ENCODE peak calls at places on chromosome 1, in ten cellular contexts. N is fibroblast of pulmonary artery, J is heart left ventricle, T is Calu3, H is uterus, X is fibroblast of lung, A is HL-60, D is H9, R is MM.1S, L is BE2C. M is an unnamed sample.

GRCh38 chr1:27416387-27417111 is 24.1 kb downstream of the GPR3 start:
- DNase-seq in X (peak; percentile 65), R (peak; percentile 74), J (no peak), A (peak; percentile 55), L (peak; percentile 48), H (no peak), D (peak; percentile 71), T (peak; percentile 56), N (peak; percentile 79), M (no peak)

GRCh38 chr1:93976291-93976690 is 67.1 kb upstream of the GCLM start:
- DNase-seq in R (no peak), T (no peak), L (no peak), N (no peak), A (no peak), X (no peak), H (no peak), D (no peak), J (no peak), M (no peak)

GRCh38 chr1:15455522-15455921 is 1.0 kb upstream of the CELA2A start:
- DNase-seq in R (peak; percentile 85), T (no peak), A (peak; percentile 96), X (peak; percentile 38), J (no peak), L (no peak), N (peak; percentile 25), D (no peak), H (no peak), M (no peak)

GRCh38 chr1:32741417-32742131 is 39.0 kb upstream of the SYNC start:
- DNase-seq in T (peak; percentile 55), D (no peak), R (peak; percentile 9), N (no peak), H (no peak), J (peak; percentile 40), X (no peak), L (no peak), A (no peak), M (peak; percentile 22)

GRCh38 chr1:19398309-19398760 is 86.2 kb downstream of the SLC66A1 start:
- DNase-seq in A (no peak), L (no peak), D (no peak), H (peak; percentile 53), T (no peak), R (no peak), J (no peak), N (peak; percentile 88), X (peak; percentile 100), M (no peak)

GRCh38 chr1:171645553-171646336 is 6.7 kb downstream of the MYOC start:
- DNase-seq in H (peak; percentile 92), N (peak; percentile 51), A (no peak), D (no peak), T (no peak), J (peak; percentile 84), R (no peak), L (peak; percentile 16), X (peak; percentile 40), M (no peak)

GRCh38 chr1:187153047-187153446 is 324.3 kb downstream of the PLA2G4A start:
- DNase-seq in X (no peak), J (no peak), A (no peak), T (no peak), N (no peak), R (no peak), D (no peak), L (no peak), H (no peak), M (no peak)

GRCh38 chr1:103191327-103191726 is 83.0 kb upstream of the COL11A1 start:
- DNase-seq in A (no peak), N (no peak), X (peak; percentile 39), H (no peak), L (peak; percentile 11), D (no peak), J (no peak), R (no peak), T (no peak), M (no peak)

GRCh38 chr1:205417884-205418283 is 4.0 kb downstream of the LEMD1 start:
- DNase-seq in T (no peak), X (no peak), L (peak; percentile 27), A (no peak), R (no peak), D (no peak), J (no peak), H (no peak), N (no peak), M (no peak)

GRCh38 chr1:86833461-86834215 is 80.3 kb downstream of the SELENOF start:
- DNase-seq in N (peak; percentile 94), D (peak; percentile 86), R (peak; percentile 82), J (peak; percentile 62), X (peak; percentile 79), L (peak; percentile 70), H (peak; percentile 78), T (peak; percentile 73), A (peak; percentile 41), M (peak; percentile 22)

DNA sequence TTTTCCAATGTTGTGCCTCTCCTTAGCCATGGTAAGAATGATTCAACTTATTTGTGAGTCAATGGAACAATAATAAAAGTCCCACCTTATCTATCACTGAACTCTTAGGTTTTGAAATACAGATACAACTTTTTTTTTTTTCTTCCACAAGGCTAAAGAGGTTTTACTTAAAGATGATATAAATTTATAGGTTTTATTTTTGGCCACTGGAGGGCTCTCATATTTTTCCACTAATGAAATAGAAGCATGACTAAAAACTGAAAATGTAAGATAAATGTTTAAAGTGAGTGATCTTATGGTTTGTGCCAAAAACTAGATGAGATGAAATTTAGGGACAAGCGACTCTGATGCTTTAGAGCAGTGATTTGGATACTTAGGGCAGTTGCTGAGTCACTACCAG is 499.0 kb downstream of the NUF2 start:
- DNase-seq in R (no peak), T (no peak), H (no peak), A (no peak), X (no peak), L (no peak), N (peak; percentile 24), J (no peak), D (no peak), M (no peak)
- TF ChIP-seq CTCF in R (peak; percentile 33), T (no peak), H (peak; percentile 19), A (no peak), X (peak; percentile 25), L (no peak), N (peak; percentile 24), J (no peak), D (peak; percentile 23), M (no peak)

GRCh38 chr1:73635021-73635420 is 563.0 kb downstream of the LRRIQ3 start:
- DNase-seq in T (no peak), A (no peak), L (no peak), N (no peak), D (no peak), J (no peak), R (no peak), X (no peak), H (no peak), M (no peak)
- TF ChIP-seq CTCF in T (no peak), A (no peak), L (no peak), N (no peak), D (peak; percentile 23), J (no peak), R (no peak), X (no peak), H (no peak), M (no peak)

GRCh38 chr1:236835491-236835890 is 40.4 kb downstream of the MTR start:
- DNase-seq in X (no peak), J (no peak), D (no peak), T (no peak), L (no peak), R (no peak), N (no peak), A (no peak), H (no peak), M (no peak)

GRCh38 chr1:236833593-236833992 is 38.5 kb downstream of the MTR start:
- DNase-seq in J (no peak), D (no peak), X (no peak), N (no peak), L (no peak), H (no peak), A (no peak), R (no peak), T (no peak), M (no peak)

GRCh38 chr1:236830560-236830959 is 35.5 kb downstream of the MTR start:
- DNase-seq in H (peak; percentile 27), A (no peak), L (no peak), D (no peak), J (peak; percentile 67), R (no peak), X (no peak), T (no peak), N (no peak), M (no peak)

GRCh38 chr1:236829085-236829484 is 34.0 kb downstream of the MTR start:
- DNase-seq in D (no peak), H (no peak), T (no peak), R (no peak), L (no peak), A (no peak), J (no peak), X (no peak), N (no peak), M (no peak)

GRCh38 chr1:236830116-236830515 is 35.0 kb downstream of the MTR start:
- DNase-seq in N (no peak), R (no peak), T (no peak), J (no peak), D (no peak), L (no peak), H (no peak), A (no peak), X (no peak), M (no peak)
- TF ChIP-seq CTCF in N (no peak), R (no peak), T (no peak), J (no peak), D (no peak), L (no peak), H (no peak), A (no peak), X (no peak), M (no peak)

GRCh38 chr1:243943671-243944428 is 93.8 kb upstream of the AKT3 start:
- DNase-seq in J (no peak), X (no peak), N (no peak), A (no peak), T (peak; percentile 31), D (no peak), R (no peak), L (no peak), H (no peak), M (no peak)

GRCh38 chr1:243946253-243946652 is 96.2 kb upstream of the AKT3 start:
- DNase-seq in X (no peak), T (no peak), D (no peak), J (no peak), A (no peak), L (no peak), R (no peak), N (no peak), H (no peak), M (no peak)

GRCh38 chr1:243944429-243945160 is 94.6 kb upstream of the AKT3 start:
- DNase-seq in L (no peak), N (peak; percentile 57), D (peak; percentile 80), X (peak; percentile 27), A (no peak), J (no peak), H (no peak), T (peak; percentile 52), R (no peak), M (no peak)

GRCh38 chr1:243945727-243946126 is 95.7 kb upstream of the AKT3 start:
- DNase-seq in H (no peak), D (no peak), R (no peak), J (no peak), N (no peak), X (no peak), A (no peak), L (no peak), T (no peak), M (no peak)

DNA sequence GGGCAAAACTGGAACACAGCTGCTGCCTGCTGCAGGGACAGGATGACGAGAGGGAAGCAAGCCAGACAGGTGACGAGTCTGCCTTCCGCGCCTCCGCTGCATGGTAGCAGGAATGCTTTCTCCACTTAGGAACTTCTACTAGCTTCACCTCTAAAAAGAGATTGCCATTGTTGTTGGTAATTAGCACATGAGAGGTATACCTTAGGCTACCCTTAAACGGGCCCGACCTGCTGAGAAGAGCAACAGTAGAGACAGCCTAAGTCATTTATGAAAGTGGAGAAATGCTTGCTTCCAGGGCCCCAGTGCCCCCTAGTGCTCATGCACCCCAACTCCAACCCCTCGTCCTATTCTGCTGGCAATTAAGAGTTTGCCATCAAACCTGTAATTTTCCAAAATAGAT is 96.9 kb upstream of the AKT3 start:
- DNase-seq in T (peak; percentile 58), H (no peak), L (peak; percentile 28), X (no peak), D (peak; percentile 76), J (no peak), N (peak; percentile 24), A (no peak), R (no peak), M (no peak)
- TF ChIP-seq CTCF in T (peak; percentile 59), H (no peak), L (peak; percentile 62), X (peak; percentile 49), D (peak; percentile 89), J (peak; percentile 48), N (peak; percentile 36), A (peak; percentile 25), R (peak; percentile 20), M (no peak)

M was measured in activated B cell treated with CpG ODN at 0.5 μM for 24 hours.